ENCODE peak calls at places on chromosome 15, in eight cellular contexts. S is fibroblast of mammary gland, J is EL, B is type B pancreatic cell, D is smooth muscle cell of the brain vasculature, X is posterior cingulate gyrus, M is spleen, V is RWPE1. C is an unnamed sample.

GRCh38 chr15:56732135-56732880 is 1.0 kb downstream of the ZNF280D start:
- DNase-seq in B (no peak), M (no peak), D (peak; percentile 23), S (peak; percentile 59), X (no peak), J (peak; percentile 41), V (peak; percentile 8), C (peak; percentile 84)

GRCh38 chr15:99507732-99508571 is 57.8 kb upstream of the MEF2A start:
- DNase-seq in V (no peak), J (no peak), B (no peak), X (no peak), M (peak; percentile 72), S (peak; percentile 55), D (peak; percentile 24), C (peak; percentile 33)

GRCh38 chr15:66702770-66703539 is 919 bp downstream of the SMAD6 start:
- DNase-seq in S (no peak), M (peak; percentile 84), D (no peak), J (no peak), V (no peak), X (no peak), B (no peak), C (peak; percentile 60)

GRCh38 chr15:89198934-89199333 is 22.4 kb downstream of the RLBP1 start:
- DNase-seq in M (no peak), V (no peak), J (no peak), S (no peak), X (no peak), D (no peak), B (no peak), C (peak; percentile 50)

GRCh38 chr15:40256642-40257235 is 17.9 kb downstream of the PAK6 start:
- DNase-seq in V (no peak), B (no peak), S (no peak), D (no peak), X (no peak), J (peak; percentile 53), M (no peak), C (peak; percentile 58)

GRCh38 chr15:55288006-55288717 is 1.5 kb downstream of the RAB27A start:
- DNase-seq in B (no peak), V (no peak), J (no peak), X (no peak), M (no peak), D (no peak), S (no peak), C (no peak)

GRCh38 chr15:93246266-93247242 is 157.5 kb upstream of the RGMA start:
- DNase-seq in V (no peak), S (no peak), X (no peak), D (no peak), B (no peak), J (no peak), M (no peak), C (no peak)

GRCh38 chr15:101242160-101242998 is 9.5 kb downstream of the CHSY1 start:
- DNase-seq in S (peak; percentile 76), J (peak; percentile 51), B (no peak), M (peak; percentile 83), V (peak; percentile 73), X (no peak), D (no peak), C (peak; percentile 67)

GRCh38 chr15:77851086-77851485 is 218.4 kb upstream of the LINGO1 start:
- DNase-seq in X (peak; percentile 15), S (no peak), J (no peak), M (peak; percentile 28), V (no peak), B (no peak), D (no peak), C (no peak)

GRCh38 chr15:40069178-40070165 is 30.5 kb upstream of the SRP14 start:
- DNase-seq in J (peak; percentile 48), S (no peak), V (peak; percentile 69), X (peak; percentile 98), D (peak; percentile 41), M (peak; percentile 93), B (peak; percentile 82), C (peak; percentile 95)

GRCh38 chr15:64523240-64523639 is 62.9 kb downstream of the ZNF609 start:
- DNase-seq in X (no peak), B (no peak), M (no peak), S (no peak), D (no peak), J (no peak), V (no peak), C (no peak)

GRCh38 chr15:51818156-51818555 is 11.3 kb upstream of the TMOD3 start:
- DNase-seq in D (no peak), M (no peak), V (no peak), X (no peak), J (no peak), B (no peak), S (peak; percentile 24), C (no peak)

GRCh38 chr15:71237456-71238188 is 122.4 kb downstream of the THSD4 start:
- DNase-seq in X (peak; percentile 74), J (peak; percentile 93), D (peak; percentile 75), M (no peak), B (no peak), S (peak; percentile 99), V (peak; percentile 98), C (peak; percentile 75)

C was measured in astrocyte of the hippocampus.